ENCODE peak calls at places on chromosome 14, in ten cellular contexts. Y is CD4-positive, CD25-positive, alpha-beta regulatory T cell; L is Kasumi-1; A is G401; E is transverse colon; C is GM23248; H is activated naive CD4-positive, alpha-beta T cell; R is left colon; M is activated B cell treated with CpG ODN at 0.5 μM for 24 hours; X is EH. F is an unnamed sample.

GRCh38 chr14:103028161-103028767 is 29.1 kb downstream of the CDC42BPB start:
- DNase-seq in Y (no peak), L (no peak), A (no peak), E (peak; percentile 65), C (no peak), H (no peak), R (peak; percentile 57), M (no peak), X (no peak), F (peak; percentile 66)

GRCh38 chr14:66163023-66163422 is 323.1 kb upstream of the CCDC196 start:
- DNase-seq in Y (no peak), L (no peak), A (no peak), E (no peak), C (no peak), H (no peak), R (no peak), M (no peak), X (no peak), F (no peak)

GRCh38 chr14:74945852-74946658 is 9.3 kb downstream of the PGF start:
- DNase-seq in Y (peak; percentile 69), L (peak; percentile 50), A (peak; percentile 78), E (peak; percentile 82), C (peak; percentile 71), H (peak; percentile 64), R (peak; percentile 82), M (peak; percentile 61), X (peak; percentile 70), F (peak; percentile 91)

GRCh38 chr14:75402867-75403413 is 24.9 kb upstream of the JDP2 start:
- DNase-seq in Y (peak; percentile 25), L (peak; percentile 7), A (no peak), E (no peak), C (no peak), H (no peak), R (no peak), M (no peak), X (no peak), F (no peak)

GRCh38 chr14:62980693-62981092 is 64.6 kb downstream of the KCNH5 start:
- DNase-seq in Y (no peak), L (no peak), A (no peak), E (no peak), C (no peak), H (no peak), R (no peak), M (no peak), X (no peak), F (no peak)

GRCh38 chr14:76352639-76353281 is 23.2 kb upstream of the ESRRB start:
- DNase-seq in Y (peak; percentile 33), L (peak; percentile 41), A (peak; percentile 16), E (peak; percentile 20), C (peak; percentile 63), H (peak; percentile 31), R (peak; percentile 62), M (peak; percentile 53), X (peak; percentile 33), F (peak; percentile 81)

GRCh38 chr14:100703574-100704220 is 23.0 kb upstream of the DLK1 start:
- DNase-seq in Y (no peak), L (no peak), A (no peak), E (no peak), C (no peak), H (no peak), R (no peak), M (no peak), X (no peak), F (no peak)

GRCh38 chr14:90483551-90483950 is 86.7 kb downstream of the CALM1 start:
- DNase-seq in Y (no peak), L (peak; percentile 90), A (peak; percentile 47), E (peak; percentile 49), C (no peak), H (peak; percentile 34), R (peak; percentile 53), M (no peak), X (no peak), F (peak; percentile 68)

GRCh38 chr14:34873591-34874385 is 1.4 kb downstream of the BAZ1A start:
- DNase-seq in Y (peak; percentile 87), L (peak; percentile 98), A (peak; percentile 45), E (peak; percentile 86), C (peak; percentile 89), H (peak; percentile 71), R (peak; percentile 85), M (peak; percentile 84), X (peak; percentile 86), F (peak; percentile 98)

GRCh38 chr14:30808576-30808975 is 65.8 kb upstream of the COCH start:
- DNase-seq in Y (no peak), L (no peak), A (no peak), E (no peak), C (peak; percentile 2), H (no peak), R (no peak), M (no peak), X (peak; percentile 29), F (no peak)

GRCh38 chr14:75125617-75126016 is 1.2 kb downstream of the NEK9 start:
- DNase-seq in Y (no peak), L (peak; percentile 13), A (no peak), E (no peak), C (peak; percentile 85), H (no peak), R (no peak), M (no peak), X (peak; percentile 89), F (no peak)

GRCh38 chr14:104870368-104871144 is 5.5 kb downstream of the CEP170B start:
- DNase-seq in Y (peak; percentile 35), L (no peak), A (no peak), E (peak; percentile 44), C (peak; percentile 23), H (peak; percentile 48), R (peak; percentile 49), M (peak; percentile 44), X (peak; percentile 13), F (peak; percentile 72)

GRCh38 chr14:88559852-88560251 is 3.0 kb upstream of the ZC3H14 start:
- DNase-seq in Y (no peak), L (peak; percentile 54), A (peak; percentile 50), E (no peak), C (peak; percentile 78), H (no peak), R (no peak), M (no peak), X (peak; percentile 80), F (no peak)

GRCh38 chr14:28767851-28768548 is 1.4 kb downstream of the FOXG1 start:
- DNase-seq in Y (peak; percentile 11), L (no peak), A (no peak), E (no peak), C (no peak), H (no peak), R (no peak), M (no peak), X (no peak), F (no peak)

GRCh38 chr14:61872452-61872851 is 110.2 kb downstream of the SNAPC1 start:
- DNase-seq in Y (no peak), L (peak; percentile 64), A (no peak), E (no peak), C (no peak), H (no peak), R (no peak), M (no peak), X (no peak), F (no peak)

GRCh38 chr14:100665518-100666032 is 61.1 kb upstream of the DLK1 start:
- DNase-seq in Y (no peak), L (no peak), A (no peak), E (peak; percentile 75), C (peak; percentile 75), H (no peak), R (peak; percentile 72), M (no peak), X (peak; percentile 25), F (no peak)

GRCh38 chr14:74642011-74642410 is 30.0 kb upstream of the LTBP2 start:
- DNase-seq in Y (no peak), L (no peak), A (no peak), E (no peak), C (no peak), H (no peak), R (no peak), M (no peak), X (no peak), F (peak; percentile 59)

GRCh38 chr14:31124197-31124596 is 83.4 kb downstream of the HECTD1 start:
- DNase-seq in Y (peak; percentile 69), L (no peak), A (no peak), E (no peak), C (no peak), H (no peak), R (no peak), M (no peak), X (no peak), F (no peak)

GRCh38 chr14:91919814-91920213 is 27.7 kb downstream of the FBLN5 start:
- DNase-seq in Y (no peak), L (no peak), A (no peak), E (no peak), C (peak; percentile 84), H (no peak), R (no peak), M (no peak), X (peak; percentile 63), F (no peak)

GRCh38 chr14:92956961-92957360 is 34.0 kb downstream of the CHGA start:
- DNase-seq in Y (no peak), L (no peak), A (no peak), E (no peak), C (no peak), H (no peak), R (no peak), M (no peak), X (no peak), F (no peak)

GRCh38 chr14:59310644-59311043 is 122.2 kb downstream of the DAAM1 start:
- DNase-seq in Y (no peak), L (no peak), A (no peak), E (no peak), C (no peak), H (no peak), R (no peak), M (no peak), X (peak; percentile 10), F (no peak)

GRCh38 chr14:59576332-59577294 is at the start of gene CCDC175:
- DNase-seq in Y (peak; percentile 80), L (peak; percentile 85), A (peak; percentile 94), E (peak; percentile 92), C (peak; percentile 92), H (peak; percentile 76), R (peak; percentile 96), M (peak; percentile 68), X (peak; percentile 64), F (peak; percentile 95)

GRCh38 chr14:74347795-74348100 is 523 bp upstream of the VRTN start:
- DNase-seq in Y (no peak), L (no peak), A (no peak), E (no peak), C (no peak), H (no peak), R (no peak), M (no peak), X (no peak), F (no peak)

GRCh38 chr14:20400965-20401593 is 12.2 kb downstream of the TEP1 start:
- DNase-seq in Y (peak; percentile 26), L (no peak), A (no peak), E (no peak), C (peak; percentile 60), H (no peak), R (no peak), M (no peak), X (peak; percentile 12), F (no peak)

GRCh38 chr14:51342226-51342625 is 102.2 kb downstream of the TMX1 start:
- DNase-seq in Y (no peak), L (no peak), A (no peak), E (no peak), C (peak; percentile 50), H (no peak), R (no peak), M (no peak), X (peak; percentile 55), F (no peak)

GRCh38 chr14:83713736-83714135 is 1816.2 kb upstream of the FLRT2 start:
- DNase-seq in Y (no peak), L (no peak), A (no peak), E (no peak), C (no peak), H (no peak), R (no peak), M (no peak), X (no peak), F (no peak)

GRCh38 chr14:89004195-89004594 is 179.7 kb downstream of the TTC8 start:
- DNase-seq in Y (no peak), L (no peak), A (no peak), E (no peak), C (peak; percentile 72), H (no peak), R (no peak), M (no peak), X (peak; percentile 69), F (no peak)

GRCh38 chr14:58765375-58765774 is 127.6 kb downstream of the DACT1 start:
- DNase-seq in Y (no peak), L (no peak), A (peak; percentile 67), E (no peak), C (no peak), H (no peak), R (no peak), M (no peak), X (no peak), F (no peak)